ENCODE peak calls at places on chromosomes 2 and 18, in seven cellular contexts. G, F, D, R, N, U and M are unnamed samples.

GRCh38 chr2:219420687-219421086 is 2.5 kb downstream of the DES start:
- DNase-seq in N (no peak), F (no peak), G (no peak), U (no peak), D (no peak), R (no peak), M (no peak)

GRCh38 chr18:50986360-50987087 is 18.7 kb downstream of the ELAC1 start:
- DNase-seq in G (peak), D (no peak), U (no peak), N (no peak), F (no peak), R (no peak), M (no peak)

GRCh38 chr2:20065885-20066602 is 14.6 kb upstream of the LAPTM4A start:
- DNase-seq in U (peak), N (no peak), D (peak), G (peak), R (peak), F (no peak), M (peak)

GRCh38 chr2:233705911-233706506 is 6.7 kb upstream of the UGT1A5 start:
- DNase-seq in N (no peak), D (no peak), U (no peak), G (no peak), R (no peak), F (no peak), M (peak)

GRCh38 chr2:96320326-96321229 is 4.5 kb upstream of the ITPRIPL1 start:
- DNase-seq in R (no peak), G (no peak), N (no peak), F (no peak), D (no peak), U (no peak), M (no peak)

GRCh38 chr2:4101938-4102337 is 398.6 kb downstream of the DCDC2C start:
- DNase-seq in F (no peak), U (no peak), D (no peak), N (no peak), G (no peak), R (no peak), M (no peak)

GRCh38 chr2:118535171-118535817 is 312.2 kb downstream of the EN1 start:
- DNase-seq in G (no peak), F (no peak), R (no peak), N (no peak), U (no peak), D (no peak), M (no peak)

GRCh38 chr2:30147196-30147714 is 448 bp downstream of the YPEL5 start:
- DNase-seq in F (no peak), R (no peak), G (no peak), D (no peak), N (no peak), U (no peak), M (no peak)

GRCh38 chr2:238585836-238586821 is 159.4 kb downstream of the ASB1 start:
- DNase-seq in F (no peak), R (no peak), G (no peak), D (no peak), N (peak), U (no peak), M (no peak)

GRCh38 chr2:186607660-186608324 is 17.9 kb downstream of the ITGAV start:
- DNase-seq in R (no peak), D (no peak), N (no peak), F (no peak), G (no peak), U (no peak), M (no peak)

DNA sequence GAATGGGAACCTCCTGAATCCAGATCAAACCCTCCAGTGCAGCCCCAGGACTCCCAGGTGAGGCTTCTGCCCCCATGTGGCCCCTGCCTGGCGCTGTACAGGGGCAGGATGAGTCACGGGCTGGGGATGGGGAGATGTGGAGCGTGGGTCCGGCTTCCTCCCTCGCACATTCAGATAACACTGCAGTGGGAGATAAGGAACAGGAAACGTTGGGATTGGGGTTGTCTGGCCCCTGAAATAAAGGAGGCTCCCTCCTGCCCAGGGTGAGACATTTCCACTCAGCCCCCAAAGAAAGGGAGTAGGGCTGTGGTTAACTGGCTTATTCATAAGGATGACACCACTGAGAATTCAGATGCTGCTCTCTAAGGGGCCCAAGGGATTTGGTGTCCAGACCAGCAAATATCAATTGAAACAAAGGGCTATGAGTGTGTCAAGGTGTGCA is 30.7 kb downstream of the IGFBP5 start:
- DNase-seq in D (peak), N (no peak), F (no peak), G (peak), R (no peak), U (no peak), M (no peak)
- TF ChIP-seq CTCF in D (no peak), N (no peak), F (no peak), G (peak), R (no peak), U (no peak), M (no peak)

GRCh38 chr2:163887182-163887581 is 151.4 kb upstream of the FIGN start:
- DNase-seq in D (no peak), U (no peak), G (no peak), N (no peak), R (no peak), F (no peak), M (no peak)
- TF ChIP-seq CTCF in D (no peak), U (no peak), G (peak), N (no peak), R (no peak), F (no peak), M (no peak)

DNA sequence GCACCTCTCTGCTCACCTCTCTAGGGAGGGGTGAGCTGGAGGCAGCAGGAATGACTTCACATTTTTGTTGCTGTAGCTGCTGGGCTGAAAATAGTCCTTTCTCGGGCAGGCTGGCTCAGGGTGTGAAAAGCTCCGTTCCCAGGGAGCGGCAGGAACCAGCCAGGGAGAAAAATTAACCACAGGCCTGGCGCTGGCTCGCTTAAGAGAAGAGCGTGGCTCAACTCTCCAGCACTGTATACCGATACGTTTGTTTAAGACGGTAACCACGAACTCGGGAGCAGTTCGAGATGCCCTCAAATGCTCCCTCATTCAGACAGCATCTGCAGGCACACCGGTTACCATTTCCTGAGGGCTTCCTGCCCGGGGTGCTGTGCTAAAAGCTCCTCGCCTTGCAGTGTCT is 129.6 kb downstream of the CELF4 start:
- DNase-seq in U (no peak), G (no peak), R (no peak), N (no peak), D (no peak), F (no peak), M (no peak)
- TF ChIP-seq CTCF in U (no peak), G (no peak), R (no peak), N (no peak), D (no peak), F (no peak), M (no peak)

GRCh38 chr2:204743368-204743960 is 198.2 kb downstream of the PARD3B start:
- DNase-seq in G (no peak), D (peak), N (no peak), U (no peak), F (no peak), R (no peak), M (no peak)
- TF ChIP-seq CTCF in G (no peak), D (no peak), N (no peak), U (no peak), F (no peak), R (no peak), M (no peak)